ENCODE peak calls at places on chromosomes 6 and 20, in six cellular contexts. Z is right lobe of liver, S is mesenchymal stem cell, H is lung, J is DND-41, K is body of pancreas. U is an unnamed sample. For H3K4me1, the result is how much of the 10 kb centered on the place peaks cover.

GRCh38 chr6:156552849-156553248 is 224.3 kb upstream of the ARID1B start:
- DNase-seq in H (no peak), K (no peak), S (no peak), Z (no peak), J (no peak), U (no peak)

GRCh38 chr6:453152-453551 is 61.6 kb downstream of the IRF4 start:
- DNase-seq in J (no peak), Z (no peak), H (no peak), S (no peak), K (peak), U (no peak)

GRCh38 chr6:52245425-52245824 is 1.1 kb upstream of the IL17F start:
- DNase-seq in H (no peak), J (no peak), Z (no peak), K (no peak), S (no peak), U (no peak)

GRCh38 chr20:59016795-59017492 is 2.3 kb upstream of the TUBB1 start:
- DNase-seq in S (no peak), J (no peak), H (peak), Z (no peak), K (no peak), U (no peak)

GRCh38 chr6:132798820-132799538 is 542 bp upstream of the SLC18B1 start:
- DNase-seq in Z (peak), K (peak), H (peak), J (peak), S (peak), U (peak)

GRCh38 chr6:138493413-138493812 is 5.9 kb downstream of the NHSL1 start:
- DNase-seq in J (no peak), H (peak), Z (no peak), S (peak), K (peak), U (no peak)

GRCh38 chr6:161169690-161170089 is 104.2 kb downstream of the AGPAT4 start:
- DNase-seq in H (no peak), Z (no peak), K (peak), S (peak), J (no peak), U (no peak)

GRCh38 chr20:41697861-41698559 is 79.8 kb upstream of the CHD6 start:
- DNase-seq in Z (no peak), K (peak), J (peak), S (peak), H (no peak), U (no peak)

GRCh38 chr6:111098597-111098996 is 11.3 kb downstream of the SLC16A10 start:
- DNase-seq in K (no peak), J (no peak), Z (no peak), S (no peak), H (no peak), U (no peak)

GRCh38 chr6:79810153-79810806 is 137.1 kb downstream of the ELOVL4 start:
- DNase-seq in H (no peak), J (no peak), S (no peak), K (no peak), Z (no peak), U (no peak)

GRCh38 chr20:22490287-22491187 is 93.8 kb downstream of the FOXA2 start:
- DNase-seq in K (peak), J (no peak), Z (peak), S (no peak), H (peak), U (peak)

GRCh38 chr6:141498980-141499379 is 633.7 kb upstream of the GJE1 start:
- DNase-seq in Z (no peak), H (no peak), S (no peak), J (no peak), K (no peak), U (no peak)

GRCh38 chr20:17505664-17506517 is 25.3 kb downstream of the BFSP1 start:
- DNase-seq in Z (no peak), K (no peak), H (no peak), S (peak), J (no peak), U (no peak)

GRCh38 chr6:84526631-84527030 is 237.8 kb downstream of the TBX18 start:
- DNase-seq in J (no peak), K (no peak), Z (no peak), H (no peak), S (no peak), U (no peak)

GRCh38 chr6:127134136-127134535 is 15.7 kb downstream of the RSPO3 start:
- DNase-seq in Z (no peak), H (no peak), K (no peak), S (no peak), J (no peak), U (no peak)

DNA sequence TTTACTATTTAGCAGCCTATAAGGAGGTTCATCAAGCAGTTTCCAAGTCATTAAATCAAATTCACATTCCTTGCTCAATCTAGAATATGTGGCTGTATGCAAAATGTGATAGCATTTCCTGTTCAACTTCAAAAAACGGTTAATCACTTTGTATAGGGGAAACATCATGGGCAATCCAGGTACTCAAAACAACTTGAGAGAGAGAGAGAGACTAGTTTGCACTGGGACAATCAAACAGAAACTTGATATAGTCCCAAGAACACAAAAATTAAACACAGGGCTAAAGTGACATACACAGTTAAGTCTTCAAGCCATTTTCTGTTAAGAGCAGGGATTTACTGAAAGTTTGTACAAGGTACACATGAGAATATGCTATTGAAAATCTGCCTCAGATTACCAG is 7.4 kb downstream of the CPNE1 start:
- DNase-seq in J (no peak), Z (no peak), K (no peak), S (no peak), H (no peak), U (no peak)
- H3K4me1 ChIP-seq in J (under half), Z (under half), K (under half), S (under half), H (under half), U (half or more)

DNA sequence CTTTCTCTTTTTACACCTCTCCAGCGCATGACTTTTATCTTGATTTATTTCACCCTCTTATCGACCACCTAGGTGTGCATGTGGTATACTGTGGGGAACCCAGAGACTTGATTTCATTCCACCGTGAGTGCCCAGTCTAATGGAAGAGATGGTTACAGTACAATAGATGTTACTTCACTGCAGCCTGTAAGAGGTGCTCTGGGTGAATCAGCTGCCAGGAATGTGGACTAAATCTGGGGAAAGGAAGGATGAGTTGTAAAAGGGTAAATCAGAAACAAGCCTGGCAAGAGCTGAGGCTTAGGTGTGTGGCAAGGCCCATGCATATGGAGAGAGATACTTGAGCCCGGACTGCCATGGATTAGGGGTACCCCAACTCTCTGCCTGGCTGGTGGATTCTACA is 7.4 kb downstream of the STK35 start:
- DNase-seq in J (no peak), Z (no peak), S (peak), K (no peak), H (no peak), U (no peak)
- H3K4me1 ChIP-seq in J (under half), Z (under half), S (under half), K (half or more), H (under half), U (under half)

GRCh38 chr20:50535162-50535561 is 25.0 kb downstream of the PTPN1 start:
- DNase-seq in Z (no peak), H (no peak), S (no peak), K (no peak), J (no peak), U (no peak)

GRCh38 chr20:50534567-50534966 is 24.4 kb downstream of the PTPN1 start:
- DNase-seq in K (no peak), S (peak), J (no peak), Z (no peak), H (peak), U (no peak)

GRCh38 chr20:50536333-50536732 is 26.1 kb downstream of the PTPN1 start:
- DNase-seq in Z (no peak), J (no peak), S (peak), H (peak), K (no peak), U (no peak)

GRCh38 chr20:50538276-50538675 is 28.1 kb downstream of the PTPN1 start:
- DNase-seq in S (no peak), Z (no peak), K (no peak), H (no peak), J (no peak), U (no peak)

DNA sequence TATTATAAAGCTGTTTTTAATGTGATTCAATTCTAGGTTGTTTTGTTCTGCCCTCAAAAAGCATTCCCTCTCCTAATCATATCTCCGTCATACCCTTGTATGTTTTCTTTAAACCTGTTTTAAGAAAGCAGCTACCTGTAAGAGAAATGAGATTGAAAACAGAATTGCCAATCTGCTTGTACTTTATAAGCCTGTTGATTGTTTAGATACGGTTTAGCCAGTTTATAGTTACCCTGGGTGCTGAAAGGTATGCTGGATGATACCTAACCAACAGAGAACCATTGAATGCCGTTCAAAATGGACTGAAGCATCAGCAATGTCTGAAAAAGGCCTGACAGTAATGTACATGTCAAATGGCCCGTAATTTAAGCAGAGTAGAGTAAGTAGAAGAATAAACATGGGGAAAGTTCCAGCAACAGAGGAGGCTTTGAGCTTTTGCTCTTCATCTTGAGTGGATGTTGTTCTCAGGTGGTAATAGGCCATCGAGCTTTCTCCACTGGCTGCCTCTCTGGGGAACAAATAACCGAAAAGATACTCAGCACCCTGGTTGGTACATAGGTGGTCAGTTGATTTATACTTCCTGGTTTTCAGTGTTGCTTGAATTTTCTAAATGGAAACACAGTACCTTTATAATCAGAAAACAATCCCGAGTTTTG is 27.5 kb downstream of the PTPN1 start:
- DNase-seq in K (no peak), J (no peak), S (no peak), Z (no peak), H (no peak), U (no peak)
- H3K4me1 ChIP-seq in K (under half), J (under half), S (under half), Z (under half), H (under half), U (under half)

DNA sequence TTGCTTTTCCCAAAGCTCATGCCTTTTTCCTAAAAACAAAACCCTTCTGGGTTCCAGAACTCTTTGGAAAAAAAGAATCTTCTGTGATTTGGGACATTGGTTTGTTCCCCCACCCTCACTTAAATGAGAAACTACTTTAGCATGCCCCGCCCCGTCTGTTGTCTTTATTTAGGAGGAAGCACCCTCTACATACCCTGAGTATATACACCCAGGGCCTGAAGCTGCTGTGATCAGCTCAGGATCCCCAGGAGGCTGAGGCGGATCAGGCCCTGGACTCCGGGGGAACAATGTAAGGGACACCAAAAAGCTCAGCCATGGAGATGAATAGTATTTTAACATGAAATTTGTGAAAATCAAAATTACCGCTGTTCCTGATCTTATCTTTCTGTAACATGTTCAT is 1.4 kb downstream of the BCAS1 start:
- DNase-seq in Z (no peak), S (no peak), H (no peak), K (no peak), J (no peak), U (no peak)
- H3K4me1 ChIP-seq in Z (under half), S (under half), H (under half), K (under half), J (under half), U (under half)

DNA sequence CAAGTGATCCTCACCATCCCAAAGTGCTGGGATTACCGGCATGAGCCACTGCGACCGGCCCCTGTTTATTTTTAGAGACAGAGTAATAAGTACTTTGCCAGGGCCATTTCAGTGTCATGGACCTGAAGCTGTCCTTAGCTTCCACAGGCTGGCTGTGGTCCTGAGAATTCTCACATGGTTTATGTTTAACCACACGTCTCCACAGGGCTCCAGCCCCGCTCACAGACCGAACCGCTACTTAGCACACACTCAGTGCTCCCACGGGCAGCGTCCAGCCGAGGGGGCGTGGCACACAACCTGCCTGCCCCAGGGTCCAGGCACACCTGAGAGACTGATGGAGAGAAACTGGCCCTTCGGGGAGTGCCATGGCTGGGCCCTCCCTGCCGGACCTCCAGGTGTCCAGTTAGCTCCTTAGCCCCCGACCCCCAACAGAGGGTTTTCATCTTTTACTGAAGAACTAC is 11.7 kb downstream of the ACSS1 start:
- DNase-seq in J (no peak), H (no peak), K (peak), S (no peak), Z (peak), U (peak)
- H3K4me1 ChIP-seq in J (under half), H (half or more), K (half or more), S (under half), Z (under half), U (under half)

DNA sequence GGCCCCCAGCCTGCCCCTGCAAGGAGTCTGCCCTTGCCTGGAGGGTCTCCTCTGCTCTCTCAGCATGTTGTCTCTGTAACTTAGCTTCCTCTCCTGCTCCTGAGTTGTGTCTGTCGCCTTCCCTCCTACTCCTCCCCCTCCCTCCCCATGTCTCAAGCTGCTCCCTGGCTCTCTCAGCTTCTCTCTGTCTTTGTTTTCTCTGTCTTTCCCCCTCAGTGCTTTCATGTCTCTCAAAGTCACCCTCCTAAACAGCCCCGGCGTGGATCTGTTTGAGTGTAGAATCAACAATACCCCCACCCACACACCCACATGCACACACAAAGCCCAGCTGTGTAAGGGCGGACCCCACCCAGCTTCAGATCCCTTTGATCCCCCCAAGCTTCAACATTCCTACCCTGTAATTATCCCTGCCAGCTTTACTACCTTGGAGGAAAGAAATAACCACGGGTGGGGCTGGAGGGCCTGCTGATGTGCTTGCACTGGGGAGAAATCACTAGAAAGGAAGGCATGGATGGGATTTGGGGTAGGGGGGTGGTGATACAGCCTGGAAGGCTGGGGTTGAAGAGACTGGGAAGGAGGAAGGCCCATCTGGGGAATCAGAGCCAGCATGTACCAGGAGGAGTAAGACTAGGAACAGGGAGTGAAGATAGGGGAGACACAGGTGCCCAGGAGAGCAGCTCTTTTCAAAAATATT is 1.0 kb upstream of the LY6G6D start:
- DNase-seq in J (no peak), K (no peak), Z (no peak), H (no peak), S (no peak), U (peak)
- H3K4me1 ChIP-seq in J (under half), K (under half), Z (under half), H (under half), S (under half), U (under half)

GRCh38 chr6:149885888-149886287 is 12.0 kb downstream of the RAET1E start:
- DNase-seq in J (no peak), S (no peak), Z (no peak), H (no peak), K (no peak), U (no peak)
- H3K4me1 ChIP-seq in J (under half), S (under half), Z (under half), H (under half), K (under half), U (under half)

GRCh38 chr20:44597930-44598329 is 15.6 kb downstream of the PKIG start:
- DNase-seq in S (no peak), J (no peak), Z (no peak), H (no peak), K (no peak), U (no peak)

GRCh38 chr20:44597516-44597915 is 15.1 kb downstream of the PKIG start:
- DNase-seq in J (no peak), K (no peak), H (no peak), Z (no peak), S (no peak), U (no peak)

GRCh38 chr20:44594730-44595129 is 12.4 kb downstream of the PKIG start:
- DNase-seq in J (no peak), H (no peak), Z (no peak), K (no peak), S (peak), U (no peak)

GRCh38 chr20:44596876-44597275 is 14.5 kb downstream of the PKIG start:
- DNase-seq in Z (no peak), S (no peak), K (no peak), H (no peak), J (no peak), U (no peak)

DNA sequence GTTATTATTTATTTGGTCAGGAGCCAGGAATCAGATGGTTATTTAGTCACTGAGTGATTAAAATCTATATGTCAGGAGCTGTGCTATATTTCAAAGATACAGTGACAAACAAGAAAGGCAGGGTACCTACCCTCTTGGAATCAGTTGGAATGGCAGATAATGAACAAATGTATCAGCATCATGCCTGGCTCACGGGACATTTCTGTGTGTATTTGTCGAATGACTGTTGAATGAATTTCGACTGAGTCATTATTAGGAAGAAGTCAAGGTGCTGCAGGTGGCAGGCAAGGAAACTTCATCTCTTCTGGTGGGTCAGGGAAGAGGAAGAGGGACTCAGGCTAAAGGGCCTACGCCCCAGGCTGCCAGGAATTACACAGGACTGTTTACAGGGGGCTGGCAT is 13.6 kb downstream of the PKIG start:
- DNase-seq in H (no peak), Z (no peak), J (no peak), S (no peak), K (no peak), U (no peak)
- H3K4me1 ChIP-seq in H (under half), Z (under half), J (under half), S (under half), K (under half), U (half or more)

GRCh38 chr6:56517155-56517745 is 125.4 kb downstream of the DST start:
- DNase-seq in Z (no peak), S (peak), J (no peak), K (no peak), H (no peak), U (no peak)
- H3K4me1 ChIP-seq in Z (under half), S (under half), J (under half), K (under half), H (under half), U (under half)